ENCODE peak calls at places on chromosomes 12 and 14, in six cellular contexts. One of them, this sample, is unnamed.
A peak's percentile ranks its signal among the peaks of the same experiment; 100 is the strongest.

GRCh38 chr14:35140718-35141581 is 18.6 kb downstream of the PRORP start:
- DNase-seq in stimulated activated CD4-positive, alpha-beta T cell treated with anti-CD3 and anti-CD28 coated beads, Interleukin-1b, Interleukin-23, amount 100 ng/mL, for 24 hours: no peak
- DNase-seq in effector memory CD8-positive, alpha-beta T cell: no peak
- DNase-seq in GM03348: peak; percentile 47
- DNase-seq in CD4-positive, alpha-beta memory T cell: peak; percentile 38
- DNase-seq in HFF-Myc: no peak
- DNase-seq in this sample: peak; percentile 58

GRCh38 chr12:98399532-98399931 is 115.9 kb upstream of the TMPO start:
- DNase-seq in stimulated activated CD4-positive, alpha-beta T cell treated with anti-CD3 and anti-CD28 coated beads, Interleukin-1b, Interleukin-23, amount 100 ng/mL, for 24 hours: peak; percentile 35
- DNase-seq in effector memory CD8-positive, alpha-beta T cell: peak; percentile 24
- DNase-seq in GM03348: peak; percentile 74
- DNase-seq in CD4-positive, alpha-beta memory T cell: peak; percentile 35
- DNase-seq in HFF-Myc: peak; percentile 39
- DNase-seq in this sample: no peak

GRCh38 chr12:6570264-6570887 is 2.3 kb upstream of the NOP2 start:
- DNase-seq in stimulated activated CD4-positive, alpha-beta T cell treated with anti-CD3 and anti-CD28 coated beads, Interleukin-1b, Interleukin-23, amount 100 ng/mL, for 24 hours: no peak
- DNase-seq in effector memory CD8-positive, alpha-beta T cell: no peak
- DNase-seq in GM03348: peak; percentile 65
- DNase-seq in CD4-positive, alpha-beta memory T cell: peak; percentile 25
- DNase-seq in HFF-Myc: no peak
- DNase-seq in this sample: peak; percentile 43

GRCh38 chr14:62662811-62663477 is 382.3 kb downstream of the KCNH5 start:
- DNase-seq in stimulated activated CD4-positive, alpha-beta T cell treated with anti-CD3 and anti-CD28 coated beads, Interleukin-1b, Interleukin-23, amount 100 ng/mL, for 24 hours: no peak
- DNase-seq in effector memory CD8-positive, alpha-beta T cell: no peak
- DNase-seq in GM03348: no peak
- DNase-seq in CD4-positive, alpha-beta memory T cell: no peak
- DNase-seq in HFF-Myc: no peak
- DNase-seq in this sample: no peak

GRCh38 chr12:90129369-90130030 is 420.9 kb upstream of the ATP2B1 start:
- DNase-seq in stimulated activated CD4-positive, alpha-beta T cell treated with anti-CD3 and anti-CD28 coated beads, Interleukin-1b, Interleukin-23, amount 100 ng/mL, for 24 hours: no peak
- DNase-seq in effector memory CD8-positive, alpha-beta T cell: no peak
- DNase-seq in GM03348: no peak
- DNase-seq in CD4-positive, alpha-beta memory T cell: no peak
- DNase-seq in HFF-Myc: no peak
- DNase-seq in this sample: no peak

GRCh38 chr14:94646481-94646880 is 34.3 kb downstream of the SERPINA3 start:
- DNase-seq in stimulated activated CD4-positive, alpha-beta T cell treated with anti-CD3 and anti-CD28 coated beads, Interleukin-1b, Interleukin-23, amount 100 ng/mL, for 24 hours: no peak
- DNase-seq in effector memory CD8-positive, alpha-beta T cell: no peak
- DNase-seq in GM03348: no peak
- DNase-seq in CD4-positive, alpha-beta memory T cell: no peak
- DNase-seq in HFF-Myc: no peak
- DNase-seq in this sample: no peak

GRCh38 chr14:23916038-23916437 is 37.5 kb upstream of the DHRS4 start:
- DNase-seq in stimulated activated CD4-positive, alpha-beta T cell treated with anti-CD3 and anti-CD28 coated beads, Interleukin-1b, Interleukin-23, amount 100 ng/mL, for 24 hours: no peak
- DNase-seq in effector memory CD8-positive, alpha-beta T cell: no peak
- DNase-seq in GM03348: peak; percentile 16
- DNase-seq in CD4-positive, alpha-beta memory T cell: no peak
- DNase-seq in HFF-Myc: no peak
- DNase-seq in this sample: no peak

GRCh38 chr12:122980192-122981035 is at the start of gene ARL6IP4:
- DNase-seq in stimulated activated CD4-positive, alpha-beta T cell treated with anti-CD3 and anti-CD28 coated beads, Interleukin-1b, Interleukin-23, amount 100 ng/mL, for 24 hours: peak; percentile 56
- DNase-seq in effector memory CD8-positive, alpha-beta T cell: peak; percentile 61
- DNase-seq in GM03348: peak; percentile 91
- DNase-seq in CD4-positive, alpha-beta memory T cell: peak; percentile 64
- DNase-seq in HFF-Myc: no peak
- DNase-seq in this sample: peak; percentile 69

GRCh38 chr12:121719926-121720414 is 7.4 kb downstream of the TMEM120B start:
- DNase-seq in stimulated activated CD4-positive, alpha-beta T cell treated with anti-CD3 and anti-CD28 coated beads, Interleukin-1b, Interleukin-23, amount 100 ng/mL, for 24 hours: no peak
- DNase-seq in effector memory CD8-positive, alpha-beta T cell: no peak
- DNase-seq in GM03348: peak; percentile 72
- DNase-seq in CD4-positive, alpha-beta memory T cell: no peak
- DNase-seq in HFF-Myc: peak; percentile 56
- DNase-seq in this sample: no peak

GRCh38 chr14:33120341-33120740 is 181.7 kb downstream of the NPAS3 start:
- DNase-seq in stimulated activated CD4-positive, alpha-beta T cell treated with anti-CD3 and anti-CD28 coated beads, Interleukin-1b, Interleukin-23, amount 100 ng/mL, for 24 hours: no peak
- DNase-seq in effector memory CD8-positive, alpha-beta T cell: no peak
- DNase-seq in GM03348: peak; percentile 19
- DNase-seq in CD4-positive, alpha-beta memory T cell: no peak
- DNase-seq in HFF-Myc: no peak
- DNase-seq in this sample: no peak

GRCh38 chr14:105532735-105533141 is 6.4 kb downstream of the TMEM121 start:
- DNase-seq in stimulated activated CD4-positive, alpha-beta T cell treated with anti-CD3 and anti-CD28 coated beads, Interleukin-1b, Interleukin-23, amount 100 ng/mL, for 24 hours: no peak
- DNase-seq in effector memory CD8-positive, alpha-beta T cell: no peak
- DNase-seq in GM03348: peak; percentile 65
- DNase-seq in CD4-positive, alpha-beta memory T cell: no peak
- DNase-seq in HFF-Myc: no peak
- DNase-seq in this sample: peak; percentile 16

GRCh38 chr14:102731101-102731870 is 46.0 kb upstream of the TRAF3 start:
- DNase-seq in stimulated activated CD4-positive, alpha-beta T cell treated with anti-CD3 and anti-CD28 coated beads, Interleukin-1b, Interleukin-23, amount 100 ng/mL, for 24 hours: no peak
- DNase-seq in effector memory CD8-positive, alpha-beta T cell: no peak
- DNase-seq in GM03348: no peak
- DNase-seq in CD4-positive, alpha-beta memory T cell: no peak
- DNase-seq in HFF-Myc: no peak
- DNase-seq in this sample: peak; percentile 87

GRCh38 chr12:110530511-110530910 is 28.4 kb downstream of the RAD9B start:
- DNase-seq in stimulated activated CD4-positive, alpha-beta T cell treated with anti-CD3 and anti-CD28 coated beads, Interleukin-1b, Interleukin-23, amount 100 ng/mL, for 24 hours: no peak
- DNase-seq in effector memory CD8-positive, alpha-beta T cell: no peak
- DNase-seq in GM03348: no peak
- DNase-seq in CD4-positive, alpha-beta memory T cell: no peak
- DNase-seq in HFF-Myc: no peak
- DNase-seq in this sample: no peak

GRCh38 chr12:49793620-49794019 is 34.6 kb downstream of the NCKAP5L start:
- DNase-seq in stimulated activated CD4-positive, alpha-beta T cell treated with anti-CD3 and anti-CD28 coated beads, Interleukin-1b, Interleukin-23, amount 100 ng/mL, for 24 hours: no peak
- DNase-seq in effector memory CD8-positive, alpha-beta T cell: no peak
- DNase-seq in GM03348: no peak
- DNase-seq in CD4-positive, alpha-beta memory T cell: no peak
- DNase-seq in HFF-Myc: no peak
- DNase-seq in this sample: no peak

GRCh38 chr12:77845831-77846230 is 15.1 kb downstream of the NAV3 start:
- DNase-seq in stimulated activated CD4-positive, alpha-beta T cell treated with anti-CD3 and anti-CD28 coated beads, Interleukin-1b, Interleukin-23, amount 100 ng/mL, for 24 hours: no peak
- DNase-seq in effector memory CD8-positive, alpha-beta T cell: no peak
- DNase-seq in GM03348: peak; percentile 36
- DNase-seq in CD4-positive, alpha-beta memory T cell: no peak
- DNase-seq in HFF-Myc: peak; percentile 22
- DNase-seq in this sample: no peak

GRCh38 chr14:95071649-95072256 is 85.6 kb downstream of the DICER1 start:
- DNase-seq in stimulated activated CD4-positive, alpha-beta T cell treated with anti-CD3 and anti-CD28 coated beads, Interleukin-1b, Interleukin-23, amount 100 ng/mL, for 24 hours: no peak
- DNase-seq in effector memory CD8-positive, alpha-beta T cell: no peak
- DNase-seq in GM03348: no peak
- DNase-seq in CD4-positive, alpha-beta memory T cell: no peak
- DNase-seq in HFF-Myc: no peak
- DNase-seq in this sample: no peak

GRCh38 chr12:94677778-94678177 is 27.4 kb upstream of the TMCC3 start:
- DNase-seq in stimulated activated CD4-positive, alpha-beta T cell treated with anti-CD3 and anti-CD28 coated beads, Interleukin-1b, Interleukin-23, amount 100 ng/mL, for 24 hours: no peak
- DNase-seq in effector memory CD8-positive, alpha-beta T cell: peak; percentile 15
- DNase-seq in GM03348: no peak
- DNase-seq in CD4-positive, alpha-beta memory T cell: no peak
- DNase-seq in HFF-Myc: no peak
- DNase-seq in this sample: no peak

This sample was measured in G401.